ENCODE peak calls at places on chromosomes 11 and 22, in four cellular contexts. One of them, this sample, is unnamed.

GRCh38 chr11:18521123-18521522 is 5.6 kb downstream of the TSG101 start:
- DNase-seq in EH: no peak
- DNase-seq in activated naive CD4-positive, alpha-beta T cell treated with anti-CD3 and anti-CD28 coated beads, Interleukin-2, amount 10 ng/mL, durations not matched to agents 7 days and 5 days: no peak
- DNase-seq in GOT3: no peak
- DNase-seq in this sample: no peak

GRCh38 chr11:132490976-132491375 is 1041.3 kb downstream of the OPCML start:
- DNase-seq in EH: peak
- DNase-seq in activated naive CD4-positive, alpha-beta T cell treated with anti-CD3 and anti-CD28 coated beads, Interleukin-2, amount 10 ng/mL, durations not matched to agents 7 days and 5 days: no peak
- DNase-seq in GOT3: no peak
- DNase-seq in this sample: no peak

GRCh38 chr11:34960277-34960676 is 43.9 kb downstream of the PDHX start:
- DNase-seq in EH: no peak
- DNase-seq in activated naive CD4-positive, alpha-beta T cell treated with anti-CD3 and anti-CD28 coated beads, Interleukin-2, amount 10 ng/mL, durations not matched to agents 7 days and 5 days: no peak
- DNase-seq in GOT3: no peak
- DNase-seq in this sample: no peak

GRCh38 chr11:19577391-19577831 is 135.2 kb upstream of the NAV2 start:
- DNase-seq in EH: peak
- DNase-seq in activated naive CD4-positive, alpha-beta T cell treated with anti-CD3 and anti-CD28 coated beads, Interleukin-2, amount 10 ng/mL, durations not matched to agents 7 days and 5 days: no peak
- DNase-seq in GOT3: no peak
- DNase-seq in this sample: no peak

GRCh38 chr22:31821572-31821971 is 67.8 kb downstream of the DEPDC5 start:
- DNase-seq in EH: no peak
- DNase-seq in activated naive CD4-positive, alpha-beta T cell treated with anti-CD3 and anti-CD28 coated beads, Interleukin-2, amount 10 ng/mL, durations not matched to agents 7 days and 5 days: no peak
- DNase-seq in GOT3: no peak
- DNase-seq in this sample: no peak

GRCh38 chr11:66100272-66101037 is 30.4 kb downstream of the PACS1 start:
- DNase-seq in EH: no peak
- DNase-seq in activated naive CD4-positive, alpha-beta T cell treated with anti-CD3 and anti-CD28 coated beads, Interleukin-2, amount 10 ng/mL, durations not matched to agents 7 days and 5 days: peak
- DNase-seq in GOT3: no peak
- DNase-seq in this sample: no peak

GRCh38 chr11:122317337-122317736 is 201.3 kb upstream of the BLID start:
- DNase-seq in EH: peak
- DNase-seq in activated naive CD4-positive, alpha-beta T cell treated with anti-CD3 and anti-CD28 coated beads, Interleukin-2, amount 10 ng/mL, durations not matched to agents 7 days and 5 days: no peak
- DNase-seq in GOT3: no peak
- DNase-seq in this sample: no peak

GRCh38 chr22:29799217-29799680 is 32.1 kb downstream of the UQCR10 start:
- DNase-seq in EH: peak
- DNase-seq in activated naive CD4-positive, alpha-beta T cell treated with anti-CD3 and anti-CD28 coated beads, Interleukin-2, amount 10 ng/mL, durations not matched to agents 7 days and 5 days: no peak
- DNase-seq in GOT3: peak
- DNase-seq in this sample: no peak

GRCh38 chr11:14055936-14056335 is 93.4 kb downstream of the SPON1 start:
- DNase-seq in EH: no peak
- DNase-seq in activated naive CD4-positive, alpha-beta T cell treated with anti-CD3 and anti-CD28 coated beads, Interleukin-2, amount 10 ng/mL, durations not matched to agents 7 days and 5 days: no peak
- DNase-seq in GOT3: no peak
- DNase-seq in this sample: no peak

GRCh38 chr11:85827768-85828639 is 17.1 kb upstream of the SYTL2 start:
- DNase-seq in EH: peak
- DNase-seq in activated naive CD4-positive, alpha-beta T cell treated with anti-CD3 and anti-CD28 coated beads, Interleukin-2, amount 10 ng/mL, durations not matched to agents 7 days and 5 days: peak
- DNase-seq in GOT3: no peak
- DNase-seq in this sample: no peak

GRCh38 chr11:11463397-11463796 is 110.3 kb upstream of the CSNK2A3 start:
- DNase-seq in EH: peak
- DNase-seq in activated naive CD4-positive, alpha-beta T cell treated with anti-CD3 and anti-CD28 coated beads, Interleukin-2, amount 10 ng/mL, durations not matched to agents 7 days and 5 days: no peak
- DNase-seq in GOT3: no peak
- DNase-seq in this sample: no peak

GRCh38 chr22:50730941-50731661 is 6.9 kb upstream of the ACR start:
- DNase-seq in EH: no peak
- DNase-seq in activated naive CD4-positive, alpha-beta T cell treated with anti-CD3 and anti-CD28 coated beads, Interleukin-2, amount 10 ng/mL, durations not matched to agents 7 days and 5 days: no peak
- DNase-seq in GOT3: no peak
- DNase-seq in this sample: no peak

This sample was measured in NT2/D1.